ENCODE peak calls at places on chromosomes 2 and 18, in six cellular contexts. Z is fibroblast of mammary gland; F is H7; D is HFF-Myc; P is CD4-positive, CD25-positive, alpha-beta regulatory T cell; N is naive thymus-derived CD4-positive, alpha-beta T cell. Q is an unnamed sample.

GRCh38 chr18:29874519-29875098 is 1167.9 kb downstream of the DSC3 start:
- DNase-seq in N (no peak), Z (peak; percentile 43), F (peak; percentile 8), P (peak; percentile 2), D (peak; percentile 11), Q (peak; percentile 53)

GRCh38 chr2:174688079-174688478 is 76.2 kb downstream of the CHRNA1 start:
- DNase-seq in F (no peak), P (peak; percentile 73), D (no peak), Z (peak; percentile 63), N (no peak), Q (peak; percentile 46)

GRCh38 chr2:219784178-219784577 is 156.7 kb downstream of the SLC4A3 start:
- DNase-seq in D (no peak), F (no peak), N (no peak), Z (no peak), P (no peak), Q (no peak)

GRCh38 chr2:30549096-30549495 is 102.0 kb downstream of the LCLAT1 start:
- DNase-seq in Z (no peak), P (no peak), F (no peak), D (no peak), N (no peak), Q (no peak)

GRCh38 chr18:25251127-25251526 is 100.8 kb downstream of the ZNF521 start:
- DNase-seq in P (no peak), D (peak; percentile 20), F (no peak), N (no peak), Z (peak; percentile 54), Q (no peak)

GRCh38 chr2:70697603-70698383 is 70.2 kb downstream of the ADD2 start:
- DNase-seq in P (no peak), F (no peak), D (no peak), Z (no peak), N (peak; percentile 10), Q (no peak)

GRCh38 chr2:222290691-222291484 is 7.9 kb downstream of the PAX3 start:
- DNase-seq in N (no peak), F (peak; percentile 93), P (no peak), Z (peak; percentile 47), D (no peak), Q (no peak)

GRCh38 chr2:102848366-102848839 is 86.6 kb downstream of the TMEM182 start:
- DNase-seq in F (peak; percentile 92), Z (peak; percentile 50), P (no peak), N (no peak), D (no peak), Q (no peak)

GRCh38 chr2:1694371-1695271 is 49.7 kb downstream of the PXDN start:
- DNase-seq in D (no peak), N (no peak), Z (no peak), P (no peak), F (no peak), Q (no peak)

GRCh38 chr2:11292464-11293255 is 51.8 kb downstream of the ROCK2 start:
- DNase-seq in D (no peak), P (no peak), N (no peak), F (no peak), Z (peak; percentile 62), Q (no peak)

GRCh38 chr2:189542145-189542882 is 38.3 kb downstream of the SLC40A1 start:
- DNase-seq in N (no peak), Z (no peak), P (no peak), F (no peak), D (no peak), Q (no peak)

GRCh38 chr2:240962371-240963064 is 35.9 kb upstream of the SNED1 start:
- DNase-seq in N (peak; percentile 20), F (peak; percentile 87), Z (peak; percentile 66), D (no peak), P (no peak), Q (no peak)

GRCh38 chr2:45259144-45259543 is 249.9 kb upstream of the SIX2 start:
- DNase-seq in Z (no peak), F (peak; percentile 20), N (no peak), D (no peak), P (no peak), Q (no peak)

GRCh38 chr2:71672640-71673401 is 219.5 kb downstream of the DYSF start:
- DNase-seq in N (peak; percentile 8), P (no peak), F (no peak), D (no peak), Z (no peak), Q (no peak)

GRCh38 chr2:217218269-217219140 is 358.6 kb upstream of the TNP1 start:
- DNase-seq in F (no peak), N (no peak), P (no peak), Z (peak; percentile 79), D (no peak), Q (peak; percentile 16)

GRCh38 chr18:66601649-66602048 is 2.2 kb downstream of the CDH19 start:
- DNase-seq in Z (no peak), F (no peak), P (no peak), D (no peak), N (no peak), Q (no peak)

GRCh38 chr2:26302846-26303245 is 43.1 kb upstream of the SELENOI start:
- DNase-seq in D (no peak), P (no peak), N (no peak), F (no peak), Z (no peak), Q (no peak)

GRCh38 chr2:169478339-169478738 is 955 bp upstream of the BBS5 start:
- DNase-seq in P (no peak), Z (peak; percentile 75), N (no peak), D (no peak), F (no peak), Q (no peak)

GRCh38 chr2:42567806-42568429 is 514 bp upstream of the MTA3 start:
- DNase-seq in N (peak; percentile 24), F (no peak), D (no peak), Z (no peak), P (no peak), Q (no peak)

GRCh38 chr2:66346241-66346664 is 88.7 kb upstream of the MEIS1 start:
- DNase-seq in D (no peak), P (no peak), F (no peak), Z (no peak), N (no peak), Q (no peak)

GRCh38 chr2:71459084-71459431 is 5.7 kb downstream of the DYSF start:
- DNase-seq in Z (no peak), F (no peak), D (no peak), P (no peak), N (no peak), Q (no peak)

GRCh38 chr2:144181006-144181405 is 338.9 kb downstream of the ZEB2 start:
- DNase-seq in F (no peak), Z (peak; percentile 51), P (no peak), D (no peak), N (no peak), Q (no peak)

GRCh38 chr2:6877402-6878305 is at the start of gene RSAD2:
- DNase-seq in N (peak; percentile 29), D (no peak), P (peak; percentile 72), F (no peak), Z (peak; percentile 55), Q (peak; percentile 68)

GRCh38 chr2:17630089-17630488 is 89.6 kb downstream of the VSNL1 start:
- DNase-seq in P (no peak), D (no peak), N (no peak), F (no peak), Z (no peak), Q (no peak)

GRCh38 chr2:240520143-240520973 is 37.4 kb downstream of the ANKMY1 start:
- DNase-seq in F (peak; percentile 83), N (no peak), P (no peak), D (no peak), Z (no peak), Q (no peak)

GRCh38 chr2:9473985-9474360 is 378 bp upstream of the IAH1 start:
- DNase-seq in P (peak; percentile 72), N (no peak), Z (peak; percentile 37), F (peak; percentile 69), D (no peak), Q (no peak)

GRCh38 chr2:105369777-105370690 is 28.8 kb downstream of the FHL2 start:
- DNase-seq in F (peak; percentile 79), P (peak; percentile 92), D (peak; percentile 68), Z (peak; percentile 88), N (peak; percentile 80), Q (peak; percentile 91)

GRCh38 chr2:73075477-73076373 is 4.2 kb upstream of the SFXN5 start:
- DNase-seq in Z (peak; percentile 87), D (no peak), F (peak; percentile 35), P (no peak), N (no peak), Q (no peak)

GRCh38 chr18:29962579-29962978 is 1080.0 kb downstream of the DSC3 start:
- DNase-seq in Z (no peak), F (no peak), D (no peak), P (no peak), N (no peak), Q (no peak)

GRCh38 chr18:47777626-47778025 is 152.8 kb downstream of the SMAD2 start:
- DNase-seq in N (no peak), F (no peak), P (no peak), Z (no peak), D (no peak), Q (no peak)

GRCh38 chr18:47771922-47772321 is 158.5 kb downstream of the SMAD2 start:
- DNase-seq in P (no peak), F (no peak), N (no peak), D (no peak), Z (no peak), Q (no peak)

GRCh38 chr18:47772374-47773248 is 157.8 kb downstream of the SMAD2 start:
- DNase-seq in P (peak; percentile 43), D (no peak), N (peak; percentile 77), Z (peak; percentile 64), F (peak; percentile 79), Q (peak; percentile 25)

GRCh38 chr18:47775961-47776360 is 154.5 kb downstream of the SMAD2 start:
- DNase-seq in F (no peak), N (no peak), Z (peak; percentile 8), D (no peak), P (no peak), Q (peak; percentile 20)

DNA sequence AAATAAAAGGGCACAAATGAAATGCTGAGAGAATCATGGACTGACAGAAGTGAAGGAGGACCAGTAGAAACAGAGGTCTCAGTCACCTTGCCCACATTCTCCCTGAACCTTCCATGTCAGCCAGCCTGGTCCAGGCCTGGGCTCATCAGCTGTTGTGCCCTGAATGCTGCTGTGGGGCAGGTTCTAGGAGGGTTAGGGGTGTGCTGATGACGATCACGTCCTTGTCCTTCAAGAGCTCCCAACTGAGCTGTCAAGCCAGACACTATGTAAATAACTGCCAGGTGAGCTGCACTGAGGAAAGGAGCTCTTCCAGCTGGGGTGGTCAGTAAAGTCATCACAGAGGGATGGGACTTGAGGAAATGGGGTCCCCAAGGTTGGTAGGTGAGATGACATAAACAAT is 156.5 kb downstream of the SMAD2 start:
- DNase-seq in P (no peak), N (no peak), Z (no peak), D (no peak), F (no peak), Q (no peak)
- H3K4me3 ChIP-seq in P (no peak overlapping the region), N (no peak overlapping the region), Z (no peak overlapping the region), D (no peak overlapping the region), F (no peak overlapping the region), Q (no peak overlapping the region)

GRCh38 chr18:44733754-44734465 is 53.2 kb downstream of the SETBP1 start:
- DNase-seq in Z (peak; percentile 66), D (no peak), N (no peak), F (no peak), P (no peak), Q (no peak)
- H3K4me3 ChIP-seq in Z (no peak overlapping the region), D (no peak overlapping the region), N (no peak overlapping the region), F (no peak overlapping the region), P (no peak overlapping the region), Q (no peak overlapping the region)

GRCh38 chr2:28610583-28611201 is 114.8 kb downstream of the PLB1 start:
- DNase-seq in F (no peak), P (peak; percentile 66), D (peak; percentile 90), Z (peak; percentile 93), N (peak; percentile 49), Q (no peak)
- H3K4me3 ChIP-seq in F (no peak overlapping the region), P (no peak overlapping the region), D (no peak overlapping the region), Z (no peak overlapping the region), N (no peak overlapping the region), Q (no peak overlapping the region)

GRCh38 chr2:120290737-120291136 is 38.1 kb downstream of the RALB start:
- DNase-seq in F (no peak), Z (no peak), D (no peak), N (no peak), P (no peak), Q (no peak)
- H3K4me3 ChIP-seq in F (no peak overlapping the region), Z (no peak overlapping the region), D (no peak overlapping the region), N (no peak overlapping the region), P (no peak overlapping the region), Q (no peak overlapping the region)

Q was measured in Jurkat, Clone E6-1.